ENCODE peak calls at places on chromosome 7, in five cellular contexts. X is AG20443; Q is naive thymus-derived CD4-positive, alpha-beta T cell; U is stimulated activated CD4-positive, alpha-beta T cell treated with anti-CD3 and anti-CD28 coated beads, Interleukin-4, amount 100 ng/mL, for 24 hours; Y is activated T-cell treated with anti-CD3 and anti-CD28 coated beads, Interleukin-2, amount 50 U/mL, for 1 hour. S is an unnamed sample.

GRCh38 chr7:13312327-13312726 is 624.9 kb downstream of the ARL4A start:
- DNase-seq in U (no peak), X (no peak), Y (no peak), Q (no peak), S (no peak)

GRCh38 chr7:132815130-132815529 is 238.9 kb upstream of the PLXNA4 start:
- DNase-seq in X (no peak), U (no peak), Q (no peak), Y (no peak), S (no peak)

GRCh38 chr7:155529346-155529745 is 17.0 kb downstream of the CNPY1 start:
- DNase-seq in U (no peak), Y (no peak), Q (no peak), X (no peak), S (no peak)

GRCh38 chr7:11294218-11294617 is 320.5 kb downstream of the PHF14 start:
- DNase-seq in X (no peak), Q (no peak), U (no peak), Y (no peak), S (no peak)

GRCh38 chr7:107233174-107233573 is 64.4 kb downstream of the HBP1 start:
- DNase-seq in Y (no peak), Q (no peak), X (no peak), U (no peak), S (no peak)

GRCh38 chr7:5453566-5454075 is 30.0 kb upstream of the TNRC18 start:
- DNase-seq in X (no peak), Y (no peak), U (no peak), Q (no peak), S (no peak)

GRCh38 chr7:25805027-25805687 is 346.8 kb upstream of the NFE2L3 start:
- DNase-seq in Q (no peak), U (no peak), X (peak), Y (no peak), S (no peak)

GRCh38 chr7:76369011-76369410 is 10.2 kb upstream of the YWHAG start:
- DNase-seq in Q (no peak), X (no peak), Y (no peak), U (no peak), S (no peak)

GRCh38 chr7:48962821-48963505 is 38.6 kb downstream of the CDC14C start:
- DNase-seq in U (no peak), X (peak), Y (no peak), Q (no peak), S (no peak)

GRCh38 chr7:102891693-102892261 is 21.0 kb upstream of the LRRC17 start:
- DNase-seq in Q (no peak), X (peak), Y (no peak), U (no peak), S (no peak)

GRCh38 chr7:98908585-98908984 is 30.3 kb downstream of the TRRAP start:
- DNase-seq in Y (no peak), U (no peak), Q (no peak), X (no peak), S (no peak)

GRCh38 chr7:24318326-24318725 is 34.3 kb downstream of the NPY start:
- DNase-seq in Q (no peak), Y (no peak), U (no peak), X (no peak), S (no peak)

GRCh38 chr7:33736521-33737221 is 168.7 kb upstream of the BMPER start:
- DNase-seq in Y (no peak), X (no peak), Q (no peak), U (no peak), S (no peak)

GRCh38 chr7:66958708-66959350 is 36.6 kb downstream of the SBDS start:
- DNase-seq in X (no peak), Y (no peak), Q (no peak), U (no peak), S (no peak)

GRCh38 chr7:70596575-70596891 is 535.4 kb upstream of the GALNT17 start:
- DNase-seq in Q (no peak), Y (no peak), U (no peak), X (no peak), S (no peak)

GRCh38 chr7:25758559-25758958 is 393.4 kb upstream of the NFE2L3 start:
- DNase-seq in Q (no peak), X (no peak), Y (no peak), U (no peak), S (no peak)

GRCh38 chr7:12322287-12322902 is 81.3 kb downstream of the VWDE start:
- DNase-seq in U (peak), Q (peak), Y (no peak), X (peak), S (no peak)

GRCh38 chr7:158814637-158815036 is 14.7 kb downstream of the ESYT2 start:
- DNase-seq in Q (peak), X (no peak), Y (peak), U (no peak), S (peak)

GRCh38 chr7:100509213-100509612 is 25.5 kb downstream of the NYAP1 start:
- DNase-seq in Q (no peak), X (peak), U (no peak), Y (no peak), S (no peak)

GRCh38 chr7:102828291-102828690 is 79.5 kb downstream of the FAM185A start:
- DNase-seq in Y (no peak), Q (no peak), U (no peak), X (no peak), S (no peak)

GRCh38 chr7:100887955-100888481 is 1.5 kb downstream of the UFSP1 start:
- DNase-seq in U (no peak), Y (no peak), X (no peak), Q (no peak), S (no peak)

GRCh38 chr7:64999165-65000004 is 7.1 kb downstream of the ERV3-1 start:
- DNase-seq in U (no peak), Y (no peak), Q (no peak), X (no peak), S (no peak)

GRCh38 chr7:79951415-79951814 is 183.2 kb upstream of the GNAI1 start:
- DNase-seq in Q (no peak), Y (no peak), X (no peak), U (no peak), S (no peak)

GRCh38 chr7:92768501-92769360 is 67.6 kb downstream of the CDK6 start:
- DNase-seq in U (peak), X (no peak), Q (no peak), Y (no peak), S (no peak)

GRCh38 chr7:101386558-101387199 is 24.0 kb downstream of the COL26A1 start:
- DNase-seq in U (no peak), Q (no peak), X (peak), Y (no peak), S (no peak)

GRCh38 chr7:151518781-151519044 is 982 bp downstream of the RHEB start:
- DNase-seq in U (no peak), X (no peak), Y (no peak), Q (no peak), S (no peak)

GRCh38 chr7:102927303-102927933 is 14.6 kb downstream of the LRRC17 start:
- DNase-seq in Q (no peak), X (peak), Y (no peak), U (no peak), S (no peak)

GRCh38 chr7:118711631-118712156 is 487.2 kb downstream of the ANKRD7 start:
- DNase-seq in Y (no peak), Q (no peak), U (no peak), X (no peak), S (no peak)

GRCh38 chr7:73830618-73830871 is 251 bp upstream of the CLDN4 start:
- DNase-seq in U (no peak), Q (no peak), Y (no peak), X (no peak), S (no peak)

GRCh38 chr7:157233677-157234076 is 95.0 kb downstream of the UBE3C start:
- DNase-seq in Q (no peak), X (no peak), Y (no peak), U (no peak), S (no peak)

GRCh38 chr7:157432957-157433576 is 96.3 kb downstream of the DNAJB6 start:
- DNase-seq in Q (peak), X (peak), Y (peak), U (peak), S (peak)

GRCh38 chr7:121503039-121503438 is 106.9 kb upstream of the FAM3C start:
- DNase-seq in Y (no peak), U (no peak), Q (no peak), X (no peak), S (no peak)

GRCh38 chr7:134859783-134860182 is 80.3 kb downstream of the CALD1 start:
- DNase-seq in Q (no peak), Y (no peak), U (no peak), X (no peak), S (no peak)

GRCh38 chr7:51246258-51247245 is 70.1 kb downstream of the COBL start:
- DNase-seq in U (no peak), Q (no peak), X (no peak), Y (no peak), S (no peak)

S was measured in stimulated activated naive CD8-positive, alpha-beta T cell treated with anti-CD3 and anti-CD28 coated beads, Interleukin-15, Interleukin-2, amounts not matched to agents 100 U/mL and 50 U/mL, for 24 hours.